ENCODE peak calls at places on chromosomes 7 and 10, in five cellular contexts. One of them, this sample, is unnamed.

GRCh38 chr10:68506406-68506805 is 20.9 kb downstream of the SLC25A16 start:
- DNase-seq in posterior cingulate gyrus: no peak
- DNase-seq in esophagus muscularis mucosa: no peak
- DNase-seq in DMS153: no peak
- DNase-seq in amygdala: no peak
- DNase-seq in this sample: no peak

GRCh38 chr7:8147004-8147403 is 115.0 kb downstream of the ICA1 start:
- DNase-seq in amygdala: no peak
- DNase-seq in DMS153: peak
- DNase-seq in posterior cingulate gyrus: no peak
- DNase-seq in esophagus muscularis mucosa: no peak
- DNase-seq in this sample: no peak

GRCh38 chr10:70694410-70695179 is 22.3 kb downstream of the ADAMTS14 start:
- DNase-seq in posterior cingulate gyrus: no peak
- DNase-seq in esophagus muscularis mucosa: no peak
- DNase-seq in amygdala: no peak
- DNase-seq in DMS153: no peak
- DNase-seq in this sample: no peak

GRCh38 chr7:140591178-140591902 is 49.3 kb downstream of the DENND2A start:
- DNase-seq in posterior cingulate gyrus: no peak
- DNase-seq in DMS153: no peak
- DNase-seq in amygdala: no peak
- DNase-seq in esophagus muscularis mucosa: no peak
- DNase-seq in this sample: no peak

GRCh38 chr7:108016841-108017775 is 14.1 kb upstream of the LAMB1 start:
- DNase-seq in esophagus muscularis mucosa: peak
- DNase-seq in DMS153: peak
- DNase-seq in posterior cingulate gyrus: no peak
- DNase-seq in amygdala: no peak
- DNase-seq in this sample: peak

GRCh38 chr7:122137291-122138077 is 6.6 kb downstream of the AASS start:
- DNase-seq in esophagus muscularis mucosa: no peak
- DNase-seq in amygdala: no peak
- DNase-seq in DMS153: no peak
- DNase-seq in posterior cingulate gyrus: no peak
- DNase-seq in this sample: no peak

GRCh38 chr7:130695840-130696239 is 9.5 kb upstream of the TSGA13 start:
- DNase-seq in DMS153: peak
- DNase-seq in amygdala: no peak
- DNase-seq in posterior cingulate gyrus: no peak
- DNase-seq in esophagus muscularis mucosa: no peak
- DNase-seq in this sample: peak

GRCh38 chr10:63197304-63198092 is 64.4 kb downstream of the NRBF2 start:
- DNase-seq in amygdala: no peak
- DNase-seq in DMS153: no peak
- DNase-seq in posterior cingulate gyrus: no peak
- DNase-seq in esophagus muscularis mucosa: no peak
- DNase-seq in this sample: no peak

GRCh38 chr10:11003739-11004515 is 13.7 kb upstream of the CELF2 start:
- DNase-seq in esophagus muscularis mucosa: peak
- DNase-seq in DMS153: no peak
- DNase-seq in amygdala: no peak
- DNase-seq in posterior cingulate gyrus: no peak
- DNase-seq in this sample: peak

GRCh38 chr10:32023264-32023663 is 33.0 kb downstream of the KIF5B start:
- DNase-seq in posterior cingulate gyrus: no peak
- DNase-seq in amygdala: no peak
- DNase-seq in DMS153: no peak
- DNase-seq in esophagus muscularis mucosa: no peak
- DNase-seq in this sample: no peak

GRCh38 chr7:121084256-121084655 is 95.7 kb downstream of the CPED1 start:
- DNase-seq in esophagus muscularis mucosa: no peak
- DNase-seq in amygdala: no peak
- DNase-seq in DMS153: no peak
- DNase-seq in posterior cingulate gyrus: no peak
- DNase-seq in this sample: no peak

GRCh38 chr7:45703911-45704682 is 129.9 kb downstream of the ADCY1 start:
- DNase-seq in amygdala: no peak
- DNase-seq in posterior cingulate gyrus: no peak
- DNase-seq in DMS153: no peak
- DNase-seq in esophagus muscularis mucosa: no peak
- DNase-seq in this sample: no peak

GRCh38 chr7:48078470-48078869 is 10.6 kb upstream of the UPP1 start:
- DNase-seq in esophagus muscularis mucosa: no peak
- DNase-seq in posterior cingulate gyrus: no peak
- DNase-seq in amygdala: no peak
- DNase-seq in DMS153: no peak
- DNase-seq in this sample: no peak

GRCh38 chr7:117217636-117218035 is 105.2 kb downstream of the WNT2 start:
- DNase-seq in DMS153: no peak
- DNase-seq in esophagus muscularis mucosa: no peak
- DNase-seq in amygdala: no peak
- DNase-seq in posterior cingulate gyrus: no peak
- DNase-seq in this sample: no peak

GRCh38 chr10:23556727-23557440 is 118.0 kb downstream of the OTUD1 start:
- DNase-seq in amygdala: no peak
- DNase-seq in esophagus muscularis mucosa: no peak
- DNase-seq in posterior cingulate gyrus: no peak
- DNase-seq in DMS153: no peak
- DNase-seq in this sample: no peak

GRCh38 chr7:122616951-122617350 is 82.0 kb downstream of the RNF133 start:
- DNase-seq in posterior cingulate gyrus: no peak
- DNase-seq in esophagus muscularis mucosa: no peak
- DNase-seq in amygdala: no peak
- DNase-seq in DMS153: no peak
- DNase-seq in this sample: no peak

GRCh38 chr10:7583626-7584025 is 83.1 kb downstream of the ITIH5 start:
- DNase-seq in DMS153: no peak
- DNase-seq in posterior cingulate gyrus: no peak
- DNase-seq in esophagus muscularis mucosa: no peak
- DNase-seq in amygdala: no peak
- DNase-seq in this sample: peak

GRCh38 chr10:91653214-91653875 is 20.5 kb upstream of the PPP1R3C start:
- DNase-seq in esophagus muscularis mucosa: no peak
- DNase-seq in amygdala: no peak
- DNase-seq in posterior cingulate gyrus: no peak
- DNase-seq in DMS153: no peak
- DNase-seq in this sample: no peak

GRCh38 chr10:106682175-106682574 is 482.3 kb downstream of the SORCS1 start:
- DNase-seq in posterior cingulate gyrus: no peak
- DNase-seq in amygdala: peak
- DNase-seq in esophagus muscularis mucosa: no peak
- DNase-seq in DMS153: no peak
- DNase-seq in this sample: no peak

GRCh38 chr7:131071786-131072504 is 255.7 kb upstream of the MKLN1 start:
- DNase-seq in esophagus muscularis mucosa: no peak
- DNase-seq in DMS153: no peak
- DNase-seq in posterior cingulate gyrus: no peak
- DNase-seq in amygdala: no peak
- DNase-seq in this sample: no peak

GRCh38 chr10:98308602-98309365 is 40.8 kb upstream of the LOXL4 start:
- DNase-seq in DMS153: peak
- DNase-seq in esophagus muscularis mucosa: no peak
- DNase-seq in posterior cingulate gyrus: no peak
- DNase-seq in amygdala: no peak
- DNase-seq in this sample: peak

GRCh38 chr10:25747038-25747437 is 187.0 kb upstream of the MYO3A start:
- DNase-seq in amygdala: no peak
- DNase-seq in esophagus muscularis mucosa: no peak
- DNase-seq in DMS153: no peak
- DNase-seq in posterior cingulate gyrus: no peak
- DNase-seq in this sample: no peak

GRCh38 chr7:156854654-156855053 is 38.3 kb downstream of the LMBR1 start:
- DNase-seq in esophagus muscularis mucosa: no peak
- DNase-seq in DMS153: no peak
- DNase-seq in amygdala: no peak
- DNase-seq in posterior cingulate gyrus: no peak
- DNase-seq in this sample: no peak

GRCh38 chr10:51325649-51326048 is 251.4 kb downstream of the PRKG1 start:
- DNase-seq in esophagus muscularis mucosa: no peak
- DNase-seq in DMS153: no peak
- DNase-seq in posterior cingulate gyrus: no peak
- DNase-seq in amygdala: no peak
- DNase-seq in this sample: no peak

This sample was measured in cerebellum.